ENCODE peak calls at places on chromosome 3, in five cellular contexts. A is GM23338, G is lower lobe of right lung, Z is heart left ventricle, Y is brain microvascular endothelial cell. V is an unnamed sample.

GRCh38 chr3:172194702-172195392 is 155.5 kb downstream of the FNDC3B start:
- DNase-seq in A (peak), G (no peak), Z (no peak), Y (peak), V (no peak)

GRCh38 chr3:129435367-129435766 is 4.4 kb downstream of the MBD4 start:
- DNase-seq in A (no peak), G (no peak), Z (no peak), Y (no peak), V (no peak)

GRCh38 chr3:101204246-101204645 is 116.1 kb downstream of the IMPG2 start:
- DNase-seq in A (no peak), G (no peak), Z (no peak), Y (no peak), V (no peak)

GRCh38 chr3:133384331-133385027 is 15.4 kb upstream of the BFSP2 start:
- DNase-seq in A (peak), G (peak), Z (peak), Y (peak), V (peak)

GRCh38 chr3:53668872-53669271 is 174.5 kb downstream of the CACNA1D start:
- DNase-seq in A (peak), G (no peak), Z (no peak), Y (no peak), V (no peak)

GRCh38 chr3:13275376-13276005 is 144.6 kb downstream of the NUP210 start:
- DNase-seq in A (no peak), G (peak), Z (no peak), Y (no peak), V (no peak)

GRCh38 chr3:71565326-71565725 is 18.2 kb downstream of the FOXP1 start:
- DNase-seq in A (no peak), G (no peak), Z (no peak), Y (no peak), V (no peak)

GRCh38 chr3:151443583-151443982 is 17.3 kb downstream of the IGSF10 start:
- DNase-seq in A (peak), G (no peak), Z (no peak), Y (no peak), V (no peak)

GRCh38 chr3:385151-385550 is 188.6 kb downstream of the CHL1 start:
- DNase-seq in A (no peak), G (no peak), Z (no peak), Y (peak), V (no peak)

GRCh38 chr3:131174752-131175151 is 148.1 kb downstream of the NEK11 start:
- DNase-seq in A (no peak), G (no peak), Z (no peak), Y (peak), V (no peak)

DNA sequence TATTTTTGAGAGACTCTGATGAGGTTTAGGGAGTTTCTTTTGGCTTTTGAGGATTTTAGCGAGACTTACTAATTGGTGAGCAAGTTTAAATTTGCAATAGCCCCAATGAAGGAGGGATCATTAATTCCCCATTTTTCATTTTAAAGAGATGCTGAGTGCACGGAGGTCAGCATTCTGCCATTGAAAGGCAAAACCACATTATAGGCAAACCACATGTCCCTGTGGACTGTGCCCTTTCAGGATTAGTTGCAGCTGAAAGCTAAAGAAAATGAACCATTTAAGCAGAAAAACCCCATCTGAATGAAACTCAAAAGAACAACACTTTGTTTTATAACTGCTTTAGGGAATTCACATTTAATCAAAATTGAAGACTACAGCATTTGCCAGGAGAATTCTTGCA is 246.5 kb downstream of the PDZRN3 start:
- DNase-seq in A (no peak), G (no peak), Z (no peak), Y (no peak), V (no peak)
- TF ChIP-seq CTCF in A (no peak), G (no peak), Z (no peak), Y (no peak), V (no peak)

DNA sequence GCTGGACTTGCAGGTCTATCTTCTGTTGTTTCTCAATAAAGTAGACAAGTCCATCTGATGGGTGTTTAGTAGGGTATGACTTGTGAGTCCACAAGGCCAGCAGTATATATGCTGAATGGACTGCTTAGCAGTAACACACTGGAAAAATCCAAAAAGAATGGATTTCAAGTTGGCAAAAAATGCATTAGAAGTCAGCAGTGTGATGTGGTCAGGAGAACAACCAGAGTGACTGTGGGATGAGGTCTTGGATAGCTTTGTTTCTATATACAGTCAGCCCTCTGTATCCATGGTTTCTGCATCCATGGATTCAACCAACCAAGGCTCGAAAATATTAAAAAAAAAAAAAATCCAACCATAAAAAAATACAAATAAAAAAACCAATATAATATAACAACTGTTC is 55.8 kb downstream of the LPP start:
- DNase-seq in A (no peak), G (no peak), Z (no peak), Y (no peak), V (no peak)
- H3K27ac ChIP-seq in A (no peak), G (no peak), Z (peak), Y (peak), V (peak)

GRCh38 chr3:23945903-23946751 is 1.0 kb downstream of the NR1D2 start:
- DNase-seq in A (peak), G (peak), Z (peak), Y (peak), V (peak)
- TF ChIP-seq CTCF in A (no peak), G (no peak), Z (no peak), Y (no peak), V (no peak)

GRCh38 chr3:56397798-56398197 is 70.5 kb downstream of the ERC2 start:
- DNase-seq in A (peak), G (no peak), Z (no peak), Y (no peak), V (no peak)
- H3K27ac ChIP-seq in A (no peak), G (no peak), Z (no peak), Y (no peak), V (no peak)

DNA sequence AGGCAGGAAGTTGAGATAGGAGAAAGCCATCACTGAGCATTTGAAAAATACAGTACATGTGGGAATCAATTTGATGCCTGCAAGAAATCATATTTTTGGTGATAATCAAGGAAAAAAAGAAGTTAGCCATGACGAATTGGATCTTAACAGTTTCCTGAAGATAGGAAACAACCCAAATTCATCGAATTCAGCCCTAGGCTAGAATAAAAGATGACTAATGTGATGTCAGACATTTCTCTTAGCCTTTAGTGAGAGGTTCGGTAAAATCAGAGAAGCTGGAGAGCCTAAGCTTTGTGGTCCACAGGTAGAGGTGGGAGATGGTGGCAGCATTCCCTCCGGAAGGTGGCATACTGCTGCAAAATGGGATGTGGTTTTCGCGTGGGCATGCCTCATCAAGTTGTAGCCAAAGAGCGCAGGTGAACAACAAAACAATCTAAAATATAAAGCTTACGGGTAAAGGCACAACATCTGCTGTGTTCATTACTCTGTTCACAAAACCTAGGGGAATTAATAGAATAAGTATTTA is 144.1 kb upstream of the ALCAM start:
- DNase-seq in A (peak), G (no peak), Z (no peak), Y (no peak), V (no peak)
- TF ChIP-seq CTCF in A (peak), G (no peak), Z (no peak), Y (no peak), V (no peak)

GRCh38 chr3:58874248-58874741 is 175.5 kb downstream of the CFAP20DC start:
- DNase-seq in A (no peak), G (no peak), Z (no peak), Y (peak), V (no peak)
- H3K27ac ChIP-seq in A (no peak), G (no peak), Z (no peak), Y (peak), V (peak)